ENCODE peak calls at places on chromosomes 6 and 20, in eight cellular contexts. G, H, V, K, Q, M, T and C are unnamed samples. For H3K4me1, the result is how much of the 10 kb centered on the place peaks cover.

GRCh38 chr6:85641522-85641915 is 1.2 kb downstream of the SYNCRIP start:
- DNase-seq in K (no peak), G (peak), M (no peak), H (no peak), T (no peak), V (no peak), Q (no peak), C (no peak)

GRCh38 chr6:23145801-23146200 is 576.4 kb downstream of the HDGFL1 start:
- DNase-seq in K (no peak), V (no peak), H (no peak), G (no peak), M (no peak), T (no peak), Q (peak), C (no peak)

GRCh38 chr6:146768722-146769121 is 169.9 kb downstream of the ADGB start:
- DNase-seq in G (no peak), H (no peak), T (no peak), M (no peak), V (no peak), Q (no peak), K (no peak), C (no peak)

GRCh38 chr6:35474129-35474977 is 6.2 kb downstream of the RPL10A start:
- DNase-seq in T (no peak), M (no peak), H (no peak), V (no peak), Q (no peak), G (no peak), K (no peak), C (no peak)

GRCh38 chr20:18101125-18101820 is 36.4 kb upstream of the KAT14 start:
- DNase-seq in G (no peak), V (no peak), Q (no peak), T (no peak), M (no peak), K (no peak), H (no peak), C (peak)

GRCh38 chr20:48325656-48326433 is 502.0 kb downstream of the PREX1 start:
- DNase-seq in T (no peak), V (no peak), K (no peak), Q (no peak), H (no peak), G (no peak), M (no peak), C (no peak)

GRCh38 chr6:37049990-37050853 is 44.8 kb downstream of the FGD2 start:
- DNase-seq in Q (no peak), T (peak), M (no peak), G (peak), K (peak), H (no peak), V (peak), C (no peak)

GRCh38 chr6:125791151-125791819 is 525 bp downstream of the NCOA7 start:
- DNase-seq in Q (peak), T (no peak), H (no peak), G (peak), K (peak), V (peak), M (no peak), C (no peak)

GRCh38 chr6:88220493-88220892 is 54.3 kb upstream of the CNR1 start:
- DNase-seq in T (no peak), M (no peak), V (no peak), G (peak), H (no peak), Q (no peak), K (no peak), C (no peak)

GRCh38 chr6:39778581-39779270 is 13.4 kb upstream of the DAAM2 start:
- DNase-seq in G (no peak), T (no peak), H (no peak), V (no peak), Q (no peak), M (no peak), K (no peak), C (no peak)

GRCh38 chr20:16563066-16563806 is 10.0 kb downstream of the KIF16B start:
- DNase-seq in T (no peak), H (no peak), M (no peak), K (no peak), G (no peak), Q (no peak), V (no peak), C (no peak)

GRCh38 chr6:110408891-110409290 is 6.5 kb downstream of the DDO start:
- DNase-seq in T (no peak), V (no peak), K (no peak), H (no peak), M (no peak), G (no peak), Q (no peak), C (no peak)

GRCh38 chr6:84522135-84522535 is 242.3 kb downstream of the TBX18 start:
- DNase-seq in K (no peak), H (no peak), T (no peak), Q (peak), V (no peak), M (peak), G (no peak), C (no peak)

GRCh38 chr20:50446351-50447101 is 63.7 kb upstream of the PTPN1 start:
- DNase-seq in T (no peak), M (no peak), Q (no peak), H (no peak), K (no peak), V (no peak), G (no peak), C (no peak)

GRCh38 chr6:112188906-112189305 is 65.5 kb downstream of the LAMA4 start:
- DNase-seq in V (no peak), K (no peak), M (no peak), T (no peak), H (no peak), G (no peak), Q (peak), C (no peak)

GRCh38 chr6:159038914-159039884 is 5.6 kb downstream of the TAGAP start:
- DNase-seq in G (peak), K (peak), H (peak), T (no peak), M (no peak), Q (peak), V (no peak), C (peak)

GRCh38 chr6:113786168-113786567 is 71.0 kb upstream of the MARCKS start:
- DNase-seq in V (no peak), K (no peak), H (no peak), Q (no peak), G (no peak), T (no peak), M (no peak), C (no peak)

GRCh38 chr6:89035252-89036106 is 45.1 kb upstream of the PNRC1 start:
- DNase-seq in M (peak), V (no peak), K (no peak), G (no peak), T (peak), Q (peak), H (no peak), C (peak)

GRCh38 chr6:87916446-87916845 is 131.2 kb upstream of the SPACA1 start:
- DNase-seq in M (no peak), H (no peak), V (no peak), Q (no peak), T (no peak), G (no peak), K (no peak), C (no peak)

GRCh38 chr6:116624036-116624805 is 7.9 kb downstream of the RSPH4A start:
- DNase-seq in T (no peak), K (no peak), V (no peak), Q (no peak), G (no peak), H (no peak), M (no peak), C (no peak)

GRCh38 chr6:34806738-34807453 is 15.0 kb downstream of the BLTP3A start:
- DNase-seq in H (no peak), K (no peak), G (no peak), V (no peak), T (no peak), Q (peak), M (no peak), C (no peak)

GRCh38 chr20:46367967-46368901 is 38.2 kb downstream of the ELMO2 start:
- DNase-seq in M (no peak), T (no peak), V (no peak), G (no peak), K (no peak), H (no peak), Q (no peak), C (no peak)

GRCh38 chr6:151291145-151292055 is 51.6 kb downstream of the AKAP12 start:
- DNase-seq in G (no peak), V (no peak), T (peak), M (no peak), Q (peak), H (no peak), K (no peak), C (no peak)

GRCh38 chr6:11824986-11825385 is 46.4 kb upstream of the ADTRP start:
- DNase-seq in M (no peak), K (no peak), H (peak), V (no peak), T (no peak), G (no peak), Q (no peak), C (no peak)

GRCh38 chr6:105384004-105384403 is 18.9 kb downstream of the PREP start:
- DNase-seq in V (no peak), Q (no peak), H (no peak), T (no peak), G (no peak), K (no peak), M (no peak), C (no peak)

GRCh38 chr6:84685983-84686584 is 78.3 kb downstream of the TBX18 start:
- DNase-seq in M (no peak), Q (peak), H (no peak), K (no peak), T (no peak), V (no peak), G (peak), C (no peak)

GRCh38 chr6:44278774-44279697 is 8.8 kb downstream of the TMEM151B start:
- DNase-seq in H (no peak), M (no peak), G (no peak), T (no peak), Q (no peak), V (no peak), K (no peak), C (no peak)

DNA sequence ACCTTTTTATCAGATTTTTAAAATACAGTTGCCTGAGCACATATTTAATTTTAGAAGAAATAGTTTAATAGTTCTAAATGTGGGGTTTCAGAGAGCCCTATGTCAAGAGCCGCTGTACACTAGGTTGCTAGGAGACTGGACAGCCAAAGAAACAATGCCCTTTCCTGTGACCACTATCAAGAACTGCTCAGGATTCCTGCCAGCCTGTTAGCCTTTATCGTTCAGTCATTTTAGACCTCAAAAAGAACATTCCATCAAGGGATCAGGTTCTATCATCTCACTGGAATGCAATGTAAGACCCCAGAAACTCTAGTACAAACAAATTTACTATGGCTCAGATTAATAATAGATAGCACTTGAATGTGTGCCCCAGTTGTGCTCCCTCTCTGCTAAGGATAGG is 181.2 kb upstream of the CCN2 start:
- DNase-seq in T (no peak), K (no peak), Q (peak), M (no peak), V (no peak), G (no peak), H (no peak), C (no peak)
- H3K4me1 ChIP-seq in T (under half), K (under half), Q (under half), M (under half), V (under half), G (under half), H (under half), C (under half)

DNA sequence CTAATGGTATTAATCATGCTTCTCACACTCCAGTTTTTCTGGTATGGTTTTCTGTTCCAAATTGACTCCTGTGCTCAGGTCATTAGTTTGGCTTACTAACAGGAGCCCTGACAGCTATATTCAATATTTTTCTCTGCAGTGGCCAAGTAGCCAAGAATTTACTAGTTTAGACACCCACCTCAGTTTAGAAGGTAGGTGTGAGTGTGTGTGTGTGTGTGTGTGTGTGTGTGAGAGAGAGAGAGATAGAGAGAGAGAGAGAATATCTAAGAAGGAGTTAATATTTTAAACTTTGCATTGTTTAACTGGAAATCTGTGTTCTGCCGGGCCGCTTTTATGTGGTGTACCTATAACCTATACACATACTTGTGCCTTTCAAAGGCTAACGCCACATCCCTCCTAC is 18.5 kb downstream of the JARID2 start:
- DNase-seq in M (no peak), V (no peak), T (no peak), K (no peak), G (no peak), H (no peak), Q (no peak), C (no peak)
- H3K4me1 ChIP-seq in M (under half), V (half or more), T (half or more), K (half or more), G (under half), H (half or more), Q (under half), C (half or more)

GRCh38 chr6:153087436-153087835 is 43.6 kb downstream of the RGS17 start:
- DNase-seq in T (no peak), V (no peak), M (no peak), Q (no peak), K (no peak), H (no peak), G (no peak), C (no peak)
- H3K4me1 ChIP-seq in T (under half), V (under half), M (under half), Q (under half), K (under half), H (under half), G (under half), C (under half)

DNA sequence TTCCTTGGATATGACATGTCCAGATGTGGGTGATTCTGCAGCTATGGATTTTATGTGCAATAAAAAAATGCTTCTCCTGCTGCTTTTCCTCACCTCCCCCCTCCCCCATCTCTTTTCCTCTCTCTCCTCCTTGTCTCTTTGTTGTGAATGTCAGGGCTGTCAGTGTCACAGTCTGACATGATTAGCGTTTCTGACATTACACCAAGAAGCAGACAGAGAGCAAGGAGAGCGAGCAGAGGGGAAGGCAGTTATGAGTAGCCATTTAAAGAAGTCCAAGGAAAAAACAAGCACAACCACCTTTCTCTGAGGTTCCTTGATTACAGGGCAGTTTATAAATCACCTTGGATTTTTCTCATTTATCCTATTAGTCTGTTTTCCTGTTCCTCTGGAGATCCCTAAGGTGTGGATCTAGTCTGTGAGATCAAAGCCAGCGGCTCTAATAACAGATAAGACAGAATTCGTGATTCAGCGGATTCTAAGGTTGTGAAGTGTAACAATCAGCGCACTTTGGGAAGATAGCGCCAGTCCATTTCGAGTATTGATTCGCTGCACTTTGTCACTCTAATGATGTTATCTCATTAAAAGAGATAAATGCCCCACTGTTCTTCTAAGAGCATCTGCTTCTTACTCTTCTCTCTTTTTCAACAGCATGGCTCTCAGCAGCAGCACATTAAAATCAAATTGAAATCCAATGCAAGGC is 101.4 kb downstream of the BACH2 start:
- DNase-seq in G (no peak), Q (no peak), M (no peak), V (no peak), H (no peak), T (no peak), K (no peak), C (no peak)
- H3K4me1 ChIP-seq in G (under half), Q (under half), M (under half), V (under half), H (under half), T (under half), K (half or more), C (under half)

DNA sequence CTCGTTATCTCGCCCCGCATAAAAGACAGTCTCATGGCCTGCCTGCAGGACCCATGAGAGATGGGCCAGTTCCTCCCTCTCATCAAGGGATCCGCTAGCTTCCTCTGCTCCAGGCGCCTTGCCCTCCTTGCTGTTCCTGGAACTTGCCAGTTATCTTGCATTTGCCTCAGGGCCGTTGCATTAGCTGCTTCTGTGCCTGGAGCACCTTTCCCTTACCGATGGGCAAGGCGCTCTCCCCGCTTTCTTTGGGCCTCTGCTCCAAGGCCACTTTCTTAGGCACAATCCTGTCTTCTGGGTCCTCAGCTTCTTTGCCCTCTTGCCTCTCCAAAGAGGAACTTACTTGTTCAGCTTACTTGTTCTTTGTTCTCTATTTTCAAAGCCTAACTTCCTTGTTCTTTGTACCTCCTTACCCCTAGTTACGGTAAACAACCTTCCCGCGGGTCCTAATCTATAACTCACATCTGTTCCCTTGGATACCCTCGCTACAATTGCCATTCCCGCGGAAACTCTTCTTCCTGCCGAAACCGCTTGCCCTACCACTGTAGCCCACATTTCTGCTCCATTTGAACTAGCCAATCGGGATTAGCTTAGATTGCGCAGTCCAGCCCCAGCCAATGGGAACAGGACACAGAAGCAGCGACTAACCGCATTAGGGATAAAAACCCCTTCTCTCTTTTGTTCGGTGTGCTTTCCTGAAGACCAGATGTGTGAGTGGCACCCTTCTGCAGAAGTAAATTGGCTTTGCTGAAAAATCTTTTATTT is 887 bp upstream of the NSFL1C start:
- DNase-seq in T (no peak), G (no peak), Q (no peak), K (no peak), M (no peak), H (no peak), V (no peak), C (no peak)
- H3K4me1 ChIP-seq in T (under half), G (under half), Q (under half), K (under half), M (under half), H (under half), V (under half), C (under half)

GRCh38 chr6:47780510-47781356 is 1.1 kb upstream of the OPN5 start:
- DNase-seq in G (peak), V (peak), T (no peak), Q (peak), H (no peak), M (no peak), K (peak), C (no peak)

GRCh38 chr6:47785187-47785586 is 3.4 kb downstream of the OPN5 start:
- DNase-seq in Q (no peak), H (no peak), G (no peak), M (no peak), K (no peak), T (no peak), V (no peak), C (no peak)

DNA sequence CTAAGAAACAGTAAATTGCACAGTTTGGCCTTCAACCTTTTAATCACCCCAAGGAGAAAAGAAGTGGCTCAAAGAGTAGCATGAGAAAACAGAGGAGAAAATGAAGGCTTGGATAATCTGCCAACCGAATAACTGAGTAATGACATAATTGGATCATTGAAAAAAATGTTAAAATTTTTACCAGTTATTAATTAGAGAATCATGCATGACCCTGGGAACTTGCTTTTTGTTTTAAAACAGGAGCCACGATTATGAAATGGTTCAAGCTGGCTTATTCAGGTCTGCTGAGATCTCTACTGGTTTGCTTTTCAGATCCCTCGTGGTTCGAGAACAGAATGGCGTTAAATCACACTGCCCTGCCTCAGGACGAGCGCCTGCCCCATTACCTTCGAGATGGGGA is at the start of gene OPN5:
- DNase-seq in V (no peak), T (no peak), H (no peak), M (no peak), G (no peak), K (no peak), Q (no peak), C (no peak)
- H3K4me1 ChIP-seq in V (under half), T (under half), H (under half), M (under half), G (under half), K (under half), Q (under half), C (under half)

GRCh38 chr6:13305256-13305650 is 23.1 kb downstream of the TBC1D7 start:
- DNase-seq in M (no peak), T (no peak), V (no peak), G (no peak), K (no peak), Q (no peak), H (no peak), C (peak)
- H3K4me1 ChIP-seq in M (under half), T (under half), V (under half), G (under half), K (under half), Q (under half), H (under half), C (under half)